ENCODE peak calls at places on chromosomes 5 and 9, in seven cellular contexts. One of them, this sample, is unnamed.

GRCh38 chr9:121557581-121558422 is 58.2 kb upstream of the GGTA1 start:
- DNase-seq in GM12865: peak; percentile 57
- DNase-seq in activated CD4-positive, alpha-beta T cell treated with anti-CD3 and anti-CD28 coated beads, Interleukin-2, amount 10 ng/mL, durations not matched to agents 7 days and 5 days: peak; percentile 30
- DNase-seq in NAMALWA: no peak
- DNase-seq in HTR-8/SVneo: peak; percentile 79
- DNase-seq in AG04450: peak; percentile 71
- DNase-seq in effector CD4-positive, alpha-beta T cell: no peak
- DNase-seq in this sample: peak; percentile 58

GRCh38 chr5:145937432-145938250 is 1.3 kb downstream of the SH3RF2 start:
- DNase-seq in AG04450: no peak
- DNase-seq in activated CD4-positive, alpha-beta T cell treated with anti-CD3 and anti-CD28 coated beads, Interleukin-2, amount 10 ng/mL, durations not matched to agents 7 days and 5 days: no peak
- DNase-seq in GM12865: peak; percentile 22
- DNase-seq in HTR-8/SVneo: peak; percentile 64
- DNase-seq in effector CD4-positive, alpha-beta T cell: no peak
- DNase-seq in NAMALWA: no peak
- DNase-seq in this sample: no peak

GRCh38 chr9:114271556-114272510 is 51.1 kb upstream of the ORM1 start:
- DNase-seq in HTR-8/SVneo: no peak
- DNase-seq in NAMALWA: peak; percentile 28
- DNase-seq in AG04450: no peak
- DNase-seq in GM12865: no peak
- DNase-seq in effector CD4-positive, alpha-beta T cell: no peak
- DNase-seq in activated CD4-positive, alpha-beta T cell treated with anti-CD3 and anti-CD28 coated beads, Interleukin-2, amount 10 ng/mL, durations not matched to agents 7 days and 5 days: no peak
- DNase-seq in this sample: peak; percentile 44

GRCh38 chr9:638152-638551 is 203.3 kb upstream of the DMRT1 start:
- DNase-seq in NAMALWA: no peak
- DNase-seq in effector CD4-positive, alpha-beta T cell: no peak
- DNase-seq in HTR-8/SVneo: no peak
- DNase-seq in activated CD4-positive, alpha-beta T cell treated with anti-CD3 and anti-CD28 coated beads, Interleukin-2, amount 10 ng/mL, durations not matched to agents 7 days and 5 days: no peak
- DNase-seq in AG04450: no peak
- DNase-seq in GM12865: peak; percentile 35
- DNase-seq in this sample: no peak

GRCh38 chr9:2053883-2054845 is 39.0 kb downstream of the SMARCA2 start:
- DNase-seq in HTR-8/SVneo: no peak
- DNase-seq in activated CD4-positive, alpha-beta T cell treated with anti-CD3 and anti-CD28 coated beads, Interleukin-2, amount 10 ng/mL, durations not matched to agents 7 days and 5 days: peak; percentile 88
- DNase-seq in effector CD4-positive, alpha-beta T cell: peak; percentile 55
- DNase-seq in NAMALWA: peak; percentile 82
- DNase-seq in GM12865: peak; percentile 95
- DNase-seq in AG04450: no peak
- DNase-seq in this sample: peak; percentile 77

GRCh38 chr5:51060953-51061352 is 322.3 kb upstream of the ISL1 start:
- DNase-seq in GM12865: no peak
- DNase-seq in HTR-8/SVneo: no peak
- DNase-seq in effector CD4-positive, alpha-beta T cell: no peak
- DNase-seq in activated CD4-positive, alpha-beta T cell treated with anti-CD3 and anti-CD28 coated beads, Interleukin-2, amount 10 ng/mL, durations not matched to agents 7 days and 5 days: no peak
- DNase-seq in AG04450: no peak
- DNase-seq in NAMALWA: no peak
- DNase-seq in this sample: no peak

GRCh38 chr5:143065185-143065584 is 295.0 kb downstream of the ARHGAP26 start:
- DNase-seq in HTR-8/SVneo: no peak
- DNase-seq in GM12865: no peak
- DNase-seq in AG04450: peak; percentile 59
- DNase-seq in NAMALWA: no peak
- DNase-seq in activated CD4-positive, alpha-beta T cell treated with anti-CD3 and anti-CD28 coated beads, Interleukin-2, amount 10 ng/mL, durations not matched to agents 7 days and 5 days: no peak
- DNase-seq in effector CD4-positive, alpha-beta T cell: no peak
- DNase-seq in this sample: no peak

GRCh38 chr5:60961685-60962084 is 16.7 kb downstream of the NDUFAF2 start:
- DNase-seq in HTR-8/SVneo: no peak
- DNase-seq in AG04450: no peak
- DNase-seq in GM12865: no peak
- DNase-seq in activated CD4-positive, alpha-beta T cell treated with anti-CD3 and anti-CD28 coated beads, Interleukin-2, amount 10 ng/mL, durations not matched to agents 7 days and 5 days: no peak
- DNase-seq in effector CD4-positive, alpha-beta T cell: no peak
- DNase-seq in NAMALWA: no peak
- DNase-seq in this sample: no peak

GRCh38 chr5:56705217-56705616 is 110.1 kb upstream of the MAP3K1 start:
- DNase-seq in AG04450: no peak
- DNase-seq in effector CD4-positive, alpha-beta T cell: no peak
- DNase-seq in HTR-8/SVneo: no peak
- DNase-seq in NAMALWA: no peak
- DNase-seq in activated CD4-positive, alpha-beta T cell treated with anti-CD3 and anti-CD28 coated beads, Interleukin-2, amount 10 ng/mL, durations not matched to agents 7 days and 5 days: no peak
- DNase-seq in GM12865: no peak
- DNase-seq in this sample: no peak

GRCh38 chr5:106121972-106122605 is 1548.6 kb downstream of the EFNA5 start:
- DNase-seq in activated CD4-positive, alpha-beta T cell treated with anti-CD3 and anti-CD28 coated beads, Interleukin-2, amount 10 ng/mL, durations not matched to agents 7 days and 5 days: no peak
- DNase-seq in AG04450: no peak
- DNase-seq in HTR-8/SVneo: peak; percentile 17
- DNase-seq in effector CD4-positive, alpha-beta T cell: no peak
- DNase-seq in NAMALWA: peak; percentile 58
- DNase-seq in GM12865: peak; percentile 41
- DNase-seq in this sample: peak; percentile 26

GRCh38 chr5:9505215-9505614 is 40.7 kb downstream of the SEMA5A start:
- DNase-seq in GM12865: no peak
- DNase-seq in HTR-8/SVneo: no peak
- DNase-seq in NAMALWA: no peak
- DNase-seq in effector CD4-positive, alpha-beta T cell: no peak
- DNase-seq in activated CD4-positive, alpha-beta T cell treated with anti-CD3 and anti-CD28 coated beads, Interleukin-2, amount 10 ng/mL, durations not matched to agents 7 days and 5 days: no peak
- DNase-seq in AG04450: no peak
- DNase-seq in this sample: no peak

GRCh38 chr5:108615216-108615615 is 132.5 kb upstream of the FER start:
- DNase-seq in activated CD4-positive, alpha-beta T cell treated with anti-CD3 and anti-CD28 coated beads, Interleukin-2, amount 10 ng/mL, durations not matched to agents 7 days and 5 days: no peak
- DNase-seq in GM12865: no peak
- DNase-seq in effector CD4-positive, alpha-beta T cell: no peak
- DNase-seq in HTR-8/SVneo: no peak
- DNase-seq in AG04450: peak; percentile 55
- DNase-seq in NAMALWA: no peak
- DNase-seq in this sample: no peak

GRCh38 chr5:136108131-136108739 is 24.4 kb upstream of the SMAD5 start:
- DNase-seq in NAMALWA: no peak
- DNase-seq in AG04450: no peak
- DNase-seq in HTR-8/SVneo: no peak
- DNase-seq in activated CD4-positive, alpha-beta T cell treated with anti-CD3 and anti-CD28 coated beads, Interleukin-2, amount 10 ng/mL, durations not matched to agents 7 days and 5 days: no peak
- DNase-seq in effector CD4-positive, alpha-beta T cell: no peak
- DNase-seq in GM12865: peak; percentile 79
- DNase-seq in this sample: no peak

GRCh38 chr9:77588319-77588937 is 59.7 kb downstream of the GNA14 start:
- DNase-seq in GM12865: no peak
- DNase-seq in AG04450: peak; percentile 51
- DNase-seq in activated CD4-positive, alpha-beta T cell treated with anti-CD3 and anti-CD28 coated beads, Interleukin-2, amount 10 ng/mL, durations not matched to agents 7 days and 5 days: no peak
- DNase-seq in HTR-8/SVneo: peak; percentile 59
- DNase-seq in effector CD4-positive, alpha-beta T cell: no peak
- DNase-seq in NAMALWA: no peak
- DNase-seq in this sample: no peak

GRCh38 chr5:59209758-59210359 is 627.0 kb downstream of the RAB3C start:
- DNase-seq in GM12865: no peak
- DNase-seq in activated CD4-positive, alpha-beta T cell treated with anti-CD3 and anti-CD28 coated beads, Interleukin-2, amount 10 ng/mL, durations not matched to agents 7 days and 5 days: no peak
- DNase-seq in HTR-8/SVneo: no peak
- DNase-seq in AG04450: no peak
- DNase-seq in NAMALWA: no peak
- DNase-seq in effector CD4-positive, alpha-beta T cell: no peak
- DNase-seq in this sample: no peak